ENCODE peak calls at places on chromosomes 2 and 18, in four cellular contexts. S is astrocyte of the spinal cord, U is HT1080, X is neural progenitor cell. L is an unnamed sample.

GRCh38 chr18:8788503-8789429 is 83.4 kb downstream of the MTCL1 start:
- DNase-seq in X (no peak), U (no peak), S (peak), L (peak)

GRCh38 chr2:202019689-202020450 is 13.8 kb upstream of the FZD7 start:
- DNase-seq in S (no peak), X (no peak), U (no peak), L (no peak)

GRCh38 chr18:22670914-22671313 is 253.2 kb upstream of the CTAGE1 start:
- DNase-seq in U (no peak), X (no peak), S (no peak), L (no peak)

GRCh38 chr2:143284087-143284675 is 155.0 kb downstream of the ARHGAP15 start:
- DNase-seq in X (peak), U (no peak), S (peak), L (no peak)

GRCh38 chr2:111173338-111173737 is 52.6 kb downstream of the BCL2L11 start:
- DNase-seq in S (no peak), U (no peak), X (no peak), L (no peak)

GRCh38 chr2:37322368-37322767 is 2.3 kb downstream of the PRKD3 start:
- DNase-seq in U (no peak), S (no peak), X (no peak), L (no peak)

GRCh38 chr2:168156661-168157060 is 90.7 kb downstream of the STK39 start:
- DNase-seq in U (peak), X (no peak), S (peak), L (no peak)

GRCh38 chr2:3649581-3649980 is 8.4 kb upstream of the ALLC start:
- DNase-seq in S (no peak), U (no peak), X (no peak), L (no peak)

GRCh38 chr2:84919885-84920580 is 14.6 kb downstream of the TMSB10 start:
- DNase-seq in S (peak), X (no peak), U (peak), L (no peak)